ENCODE peak calls at places on chromosomes 5 and 9, in five cellular contexts. U, H, V, Y and Q are unnamed samples.
A peak's percentile ranks its signal among the peaks of the same experiment; 100 is the strongest.

GRCh38 chr9:130234340-130235260 is 31.0 kb upstream of the HMCN2 start:
- DNase-seq in V (no peak), Y (no peak), U (peak; percentile 6), H (no peak), Q (no peak)

GRCh38 chr9:134459164-134459563 is 132.9 kb downstream of the RXRA start:
- DNase-seq in Y (no peak), V (no peak), U (no peak), H (no peak), Q (no peak)

GRCh38 chr5:45062044-45062443 is 253.3 kb downstream of the MRPS30 start:
- DNase-seq in V (no peak), Y (no peak), U (no peak), H (no peak), Q (no peak)

GRCh38 chr9:95045751-95046150 is 271.8 kb downstream of the FANCC start:
- DNase-seq in Y (peak; percentile 43), H (no peak), U (no peak), V (peak; percentile 57), Q (no peak)

GRCh38 chr5:25064306-25064705 is 419.5 kb upstream of the CDH10 start:
- DNase-seq in Y (no peak), V (no peak), U (no peak), H (no peak), Q (no peak)

GRCh38 chr5:159825551-159826051 is 90.7 kb upstream of the ADRA1B start:
- DNase-seq in V (no peak), U (peak; percentile 67), H (peak; percentile 20), Y (no peak), Q (no peak)

GRCh38 chr5:158485604-158486081 is 614.1 kb downstream of the EBF1 start:
- DNase-seq in Y (no peak), V (no peak), U (no peak), H (no peak), Q (no peak)

GRCh38 chr9:77019010-77019809 is at the start of gene FOXB2:
- DNase-seq in H (no peak), Y (peak; percentile 45), U (no peak), V (peak; percentile 81), Q (no peak)

GRCh38 chr9:87567566-87567965 is 69.9 kb downstream of the DAPK1 start:
- DNase-seq in V (no peak), Y (no peak), H (no peak), U (no peak), Q (no peak)

GRCh38 chr5:111278824-111279504 is 54.8 kb downstream of the CAMK4 start:
- DNase-seq in Y (peak; percentile 82), V (peak; percentile 94), U (peak; percentile 65), H (peak; percentile 33), Q (peak; percentile 69)

GRCh38 chr5:91311697-91312501 is 71.2 kb downstream of the ARRDC3 start:
- DNase-seq in U (peak; percentile 94), Y (peak; percentile 2), H (peak; percentile 71), V (no peak), Q (peak; percentile 50)

GRCh38 chr5:91312698-91313097 is 70.4 kb downstream of the ARRDC3 start:
- DNase-seq in U (no peak), Y (no peak), H (no peak), V (no peak), Q (no peak)

GRCh38 chr5:91306497-91306896 is 76.6 kb downstream of the ARRDC3 start:
- DNase-seq in V (no peak), H (no peak), Y (no peak), U (no peak), Q (no peak)

GRCh38 chr5:91307023-91307422 is 76.1 kb downstream of the ARRDC3 start:
- DNase-seq in H (no peak), U (no peak), Y (no peak), V (no peak), Q (no peak)

DNA sequence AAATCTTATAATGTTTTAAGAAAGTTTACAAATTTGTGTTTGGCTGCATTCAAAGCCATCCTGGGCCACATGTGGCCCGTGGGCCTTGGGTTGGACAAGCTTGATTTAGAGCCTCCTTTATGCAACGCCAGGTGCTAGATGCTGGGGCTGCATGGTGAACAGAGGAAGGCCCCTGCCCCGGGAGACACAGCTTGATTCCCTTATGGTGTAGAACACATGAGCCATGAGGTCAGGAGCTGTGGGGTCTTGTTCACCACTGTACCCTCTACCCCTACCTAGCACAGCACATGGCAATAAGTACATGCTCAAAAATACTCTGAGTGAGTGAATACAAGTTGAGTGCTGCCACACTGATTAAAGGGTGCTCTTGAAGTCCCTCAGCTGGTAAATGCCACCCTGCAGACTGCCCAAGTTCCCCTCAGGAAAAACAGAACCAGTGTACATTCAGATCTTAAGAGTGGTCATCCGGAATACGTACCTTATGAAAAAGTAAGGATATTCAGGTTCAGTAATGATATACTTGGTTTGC is 71.9 kb downstream of the ARRDC3 start:
- DNase-seq in Y (no peak), V (no peak), H (no peak), U (no peak), Q (no peak)
- H3K9ac ChIP-seq in Y (no peak overlapping the region), V (no peak overlapping the region), H (peak overlapping the region; percentile 2), U (peak overlapping the region; percentile 81), Q (no peak overlapping the region)

DNA sequence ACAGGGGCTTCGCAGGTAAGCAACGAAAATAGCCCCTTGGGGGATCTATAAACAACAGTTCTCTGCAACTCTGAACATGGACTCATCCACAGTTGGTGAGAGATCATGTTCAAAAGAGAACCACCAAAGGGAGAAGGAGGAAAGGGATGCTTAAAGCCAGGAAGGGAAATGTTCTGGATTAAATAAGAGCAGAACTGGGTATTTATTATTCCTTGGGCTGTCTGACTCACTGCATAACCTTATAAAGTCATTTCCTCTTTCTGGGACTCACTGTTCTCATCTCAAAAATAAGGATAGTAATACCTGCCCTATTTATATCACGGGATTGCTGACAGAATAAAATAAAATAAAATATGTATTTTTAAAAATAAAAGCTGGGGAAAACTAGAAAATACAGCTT is 11.2 kb upstream of the MARCHF3 start:
- DNase-seq in V (no peak), Y (no peak), H (no peak), U (peak; percentile 44), Q (no peak)
- H3K4me3 ChIP-seq in V (no peak overlapping the region), Y (no peak overlapping the region), H (no peak overlapping the region), U (peak overlapping the region; percentile 22), Q (no peak overlapping the region)

GRCh38 chr9:137052998-137053943 is 590 bp downstream of the ENTPD2 start:
- DNase-seq in Y (peak; percentile 53), U (no peak), H (no peak), V (no peak), Q (no peak)

GRCh38 chr9:137054932-137055384 is 1.1 kb upstream of the ENTPD2 start:
- DNase-seq in Y (no peak), U (no peak), H (no peak), V (no peak), Q (no peak)

GRCh38 chr9:137052293-137052692 is 1.6 kb downstream of the ENTPD2 start:
- DNase-seq in U (no peak), Y (no peak), H (no peak), V (no peak), Q (no peak)

GRCh38 chr9:137055385-137056364 is 1.8 kb upstream of the ENTPD2 start:
- DNase-seq in Y (peak; percentile 61), U (peak; percentile 22), V (no peak), H (no peak), Q (peak; percentile 97)

DNA sequence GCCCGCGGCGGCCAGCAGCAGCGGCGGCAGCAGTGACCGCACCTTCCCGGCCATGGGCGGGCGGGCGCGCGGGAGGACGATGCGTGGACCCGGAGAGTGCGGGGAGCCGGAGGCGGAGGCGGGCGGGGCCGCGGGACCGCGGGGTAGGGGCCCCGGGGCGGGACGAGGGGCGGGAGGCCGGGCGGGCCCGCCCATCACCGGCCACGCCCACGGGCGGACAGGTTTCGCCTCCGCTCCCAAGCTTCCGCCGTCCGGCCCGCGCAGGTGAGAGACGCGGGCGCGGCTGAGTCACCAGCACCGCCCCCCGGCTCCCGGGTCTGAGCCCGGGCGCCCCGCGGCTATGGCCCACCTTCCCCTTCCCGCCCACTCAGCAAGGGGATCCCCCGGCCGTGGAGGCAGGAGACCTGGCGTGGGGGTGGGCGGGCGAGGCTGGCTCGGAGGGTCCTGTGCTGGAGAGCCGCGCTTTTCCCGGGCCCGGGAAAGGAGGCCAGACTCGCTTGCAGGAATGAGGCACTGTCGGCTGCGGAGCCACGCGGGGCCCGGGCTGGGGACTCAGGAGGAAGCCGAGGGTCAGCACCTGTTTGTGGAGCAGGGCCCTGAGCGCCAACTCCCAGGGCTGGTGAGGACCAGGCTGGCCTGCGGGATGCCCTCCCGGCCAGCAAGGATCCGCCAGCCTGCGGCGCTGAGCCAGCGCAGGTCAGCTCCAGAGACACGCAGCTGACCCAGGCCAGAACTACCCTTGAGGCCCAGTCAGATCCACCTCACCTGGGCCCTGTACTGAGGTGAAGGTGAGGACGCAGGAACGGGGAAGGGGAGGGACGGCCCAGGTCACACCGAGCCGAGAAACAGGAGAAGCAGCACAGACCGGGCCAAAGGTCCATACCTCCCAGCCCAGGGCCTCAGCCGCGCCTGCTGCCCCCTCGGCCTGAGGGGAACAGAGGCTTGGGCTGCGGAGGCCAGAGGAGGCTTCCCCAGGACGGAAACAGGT is at the start of gene ENTPD2:
- DNase-seq in U (peak; percentile 79), H (no peak), Y (peak; percentile 56), V (peak; percentile 74), Q (peak; percentile 86)
- H3K4me1 ChIP-seq in U (peaks cover 24% of the 10 kb centered on the region), H (no peaks in the 10 kb centered on the region), Y (peaks cover 17% of the 10 kb centered on the region), V (peaks cover 18% of the 10 kb centered on the region), Q (peaks cover 43% of the 10 kb centered on the region)

GRCh38 chr5:39202594-39203290 is 16.6 kb downstream of the FYB1 start:
- DNase-seq in U (no peak), V (no peak), Y (no peak), H (no peak), Q (no peak)

GRCh38 chr5:39201160-39201794 is 18.1 kb downstream of the FYB1 start:
- DNase-seq in Y (no peak), H (no peak), U (peak; percentile 57), V (no peak), Q (no peak)

GRCh38 chr5:39203291-39203922 is 16.0 kb downstream of the FYB1 start:
- DNase-seq in U (no peak), V (no peak), Y (no peak), H (no peak), Q (no peak)

GRCh38 chr5:39200081-39200480 is 19.3 kb downstream of the FYB1 start:
- DNase-seq in V (no peak), Y (no peak), H (no peak), U (no peak), Q (no peak)

GRCh38 chr5:39201795-39202593 is 17.4 kb downstream of the FYB1 start:
- DNase-seq in Y (no peak), U (no peak), V (no peak), H (no peak), Q (no peak)
- H3K9ac ChIP-seq in Y (no peak overlapping the region), U (no peak overlapping the region), V (no peak overlapping the region), H (no peak overlapping the region), Q (peak overlapping the region; percentile 43)